ENCODE peak calls at places on chromosomes 7 and 10, in eight cellular contexts. F, N, E, X, Q, R, Y and U are unnamed samples.

GRCh38 chr7:77570330-77571011 is 33.4 kb downstream of the PTPN12 start:
- DNase-seq in E (no peak), F (peak), X (peak), Y (peak), Q (no peak), R (no peak), N (peak), U (no peak)

GRCh38 chr10:112389147-112389822 is 15.4 kb downstream of the ACSL5 start:
- DNase-seq in F (peak), R (peak), E (no peak), N (peak), Y (no peak), Q (no peak), X (peak), U (peak)

GRCh38 chr7:44534501-44534900 is 6.6 kb downstream of the NPC1L1 start:
- DNase-seq in E (no peak), N (peak), Q (peak), X (peak), F (peak), Y (no peak), R (no peak), U (peak)

GRCh38 chr7:33186187-33186586 is 56.8 kb downstream of the BBS9 start:
- DNase-seq in Q (no peak), X (peak), F (no peak), N (peak), Y (no peak), E (no peak), R (no peak), U (peak)

GRCh38 chr7:25846722-25847121 is 305.3 kb upstream of the NFE2L3 start:
- DNase-seq in X (peak), N (no peak), R (peak), F (no peak), Y (peak), E (no peak), Q (no peak), U (peak)

GRCh38 chr7:94509264-94509878 is at the start of gene CASD1:
- DNase-seq in R (peak), N (peak), Y (no peak), E (no peak), F (peak), X (peak), Q (peak), U (peak)

GRCh38 chr10:117139581-117140524 is 1.8 kb upstream of the VAX1 start:
- DNase-seq in E (no peak), Y (no peak), N (peak), Q (no peak), R (no peak), F (no peak), X (no peak), U (no peak)

GRCh38 chr10:118585794-118586193 is 9.7 kb downstream of the PRLHR start:
- DNase-seq in E (no peak), X (no peak), Q (no peak), Y (no peak), N (no peak), F (no peak), R (no peak), U (no peak)

GRCh38 chr7:148334959-148335577 is 255.5 kb upstream of the C7orf33 start:
- DNase-seq in Q (peak), X (no peak), Y (peak), N (peak), F (no peak), R (no peak), E (no peak), U (no peak)

GRCh38 chr7:130489140-130489967 is 2.5 kb upstream of the MEST start:
- DNase-seq in N (no peak), Q (no peak), Y (peak), E (no peak), F (no peak), X (no peak), R (no peak), U (no peak)

GRCh38 chr7:44145419-44145968 is 4.4 kb upstream of the MYL7 start:
- DNase-seq in N (peak), Y (no peak), X (no peak), F (no peak), R (no peak), E (no peak), Q (peak), U (no peak)

GRCh38 chr10:3761111-3761686 is 23.8 kb downstream of the KLF6 start:
- DNase-seq in Y (no peak), F (no peak), N (no peak), X (no peak), R (no peak), Q (no peak), E (no peak), U (no peak)

GRCh38 chr7:140349172-140349771 is 49.1 kb downstream of the SLC37A3 start:
- DNase-seq in F (no peak), E (no peak), R (no peak), X (peak), Q (no peak), N (peak), Y (peak), U (no peak)

GRCh38 chr10:69087600-69088470 is at the start of gene SRGN:
- DNase-seq in F (no peak), Y (no peak), N (no peak), R (peak), E (peak), Q (no peak), X (peak), U (peak)

GRCh38 chr10:21399392-21400015 is 126.0 kb downstream of the SKIDA1 start:
- DNase-seq in R (no peak), Q (no peak), E (no peak), Y (peak), N (peak), F (peak), X (peak), U (no peak)

GRCh38 chr7:135662373-135663114 is at the start of gene STMP1:
- DNase-seq in N (peak), X (peak), F (peak), Y (peak), E (peak), Q (peak), R (peak), U (peak)

GRCh38 chr7:13077466-13077865 is 390.0 kb downstream of the ARL4A start:
- DNase-seq in X (peak), N (no peak), Y (peak), Q (no peak), F (no peak), R (no peak), E (no peak), U (no peak)

GRCh38 chr10:113059001-113059780 is 109.1 kb downstream of the TCF7L2 start:
- DNase-seq in X (peak), E (no peak), N (peak), R (no peak), Y (peak), Q (no peak), F (peak), U (peak)

GRCh38 chr10:103470755-103471653 is 8.0 kb downstream of the CALHM3 start:
- DNase-seq in R (no peak), Q (no peak), N (peak), E (peak), X (no peak), F (no peak), Y (no peak), U (peak)

GRCh38 chr7:20220824-20221547 is 3.8 kb upstream of the MACC1 start:
- DNase-seq in F (no peak), R (no peak), Y (peak), X (peak), N (no peak), Q (no peak), E (no peak), U (no peak)

GRCh38 chr10:117360994-117361667 is 14.1 kb downstream of the PDZD8 start:
- DNase-seq in X (peak), E (no peak), N (no peak), F (peak), R (no peak), Q (no peak), Y (no peak), U (no peak)

GRCh38 chr7:149845257-149845980 is 7.2 kb downstream of the ZNF862 start:
- DNase-seq in E (no peak), X (no peak), F (no peak), R (no peak), Y (no peak), N (no peak), Q (no peak), U (no peak)

GRCh38 chr10:112858990-112859520 is 91.0 kb upstream of the TCF7L2 start:
- DNase-seq in F (no peak), Y (no peak), Q (no peak), X (no peak), R (no peak), N (no peak), E (no peak), U (no peak)

GRCh38 chr7:47180268-47180826 is 401.6 kb downstream of the TNS3 start:
- DNase-seq in X (peak), N (peak), F (peak), R (peak), E (no peak), Q (peak), Y (peak), U (peak)

GRCh38 chr7:7848245-7848644 is 120.4 kb upstream of the GLCCI1 start:
- DNase-seq in N (no peak), X (no peak), F (no peak), Q (no peak), Y (no peak), R (no peak), E (no peak), U (no peak)

GRCh38 chr10:70404906-70405824 is 1.2 kb downstream of the EIF4EBP2 start:
- DNase-seq in N (peak), E (peak), F (peak), Y (peak), X (peak), Q (no peak), R (peak), U (peak)

GRCh38 chr10:24396396-24396795 is 187.5 kb downstream of the KIAA1217 start:
- DNase-seq in X (peak), N (peak), Y (no peak), F (no peak), Q (no peak), R (no peak), E (no peak), U (no peak)

GRCh38 chr10:133347636-133348517 is 704 bp downstream of the PRAP1 start:
- DNase-seq in E (no peak), Y (no peak), F (peak), Q (no peak), N (no peak), X (no peak), R (no peak), U (no peak)

GRCh38 chr7:38070718-38071117 is 107.3 kb upstream of the STARD3NL start:
- DNase-seq in Q (peak), X (peak), N (peak), F (no peak), Y (peak), E (no peak), R (no peak), U (no peak)

GRCh38 chr7:142776206-142776844 is 5.6 kb downstream of the PRSS2 start:
- DNase-seq in X (peak), F (no peak), Q (no peak), Y (peak), R (no peak), N (no peak), E (no peak), U (peak)

GRCh38 chr10:1141701-1142100 is 85.5 kb downstream of the WDR37 start:
- DNase-seq in R (no peak), F (no peak), E (no peak), N (no peak), Y (no peak), X (no peak), Q (no peak), U (no peak)

GRCh38 chr10:32244421-32245207 is 102.3 kb downstream of the EPC1 start:
- DNase-seq in F (no peak), N (no peak), Y (no peak), X (no peak), E (no peak), Q (no peak), R (no peak), U (no peak)

GRCh38 chr10:93656155-93656554 is 43.8 kb downstream of the PDE6C start:
- DNase-seq in Q (no peak), E (no peak), Y (no peak), F (no peak), X (peak), N (no peak), R (no peak), U (no peak)

GRCh38 chr7:142999793-143000192 is 27.1 kb downstream of the OR9A2 start:
- DNase-seq in F (no peak), X (no peak), E (no peak), N (no peak), Y (no peak), R (no peak), Q (no peak), U (no peak)

GRCh38 chr7:94530114-94530513 is 20.5 kb downstream of the CASD1 start:
- DNase-seq in N (no peak), X (no peak), Y (no peak), F (no peak), Q (no peak), E (no peak), R (no peak), U (no peak)

GRCh38 chr7:128741491-128741890 is 2.3 kb downstream of the CALU start:
- DNase-seq in Y (no peak), E (no peak), Q (no peak), N (no peak), X (peak), F (no peak), R (no peak), U (no peak)

GRCh38 chr10:107865691-107866090 is 701.2 kb upstream of the SORCS1 start:
- DNase-seq in F (no peak), R (no peak), N (peak), Q (no peak), E (no peak), Y (no peak), X (no peak), U (no peak)
- H3K4me3 ChIP-seq in F (no peak), R (no peak), N (no peak), Q (no peak), E (no peak), Y (no peak), X (no peak), U (no peak)

GRCh38 chr7:144428431-144428830 is 24.9 kb upstream of the NOBOX start:
- DNase-seq in Y (no peak), E (no peak), F (no peak), Q (no peak), X (no peak), N (no peak), R (no peak), U (no peak)
- H3K4me3 ChIP-seq in Y (no peak), E (no peak), F (no peak), Q (no peak), X (no peak), N (no peak), R (no peak), U (no peak)

GRCh38 chr10:129605266-129605985 is 138.4 kb downstream of the MGMT start:
- DNase-seq in X (no peak), E (no peak), R (no peak), N (no peak), Q (no peak), Y (no peak), F (no peak), U (no peak)
- H3K4me3 ChIP-seq in X (no peak), E (peak), R (no peak), N (no peak), Q (no peak), Y (no peak), F (no peak), U (no peak)

GRCh38 chr10:29948971-29949370 is 110.4 kb downstream of the JCAD start:
- DNase-seq in Q (no peak), N (no peak), Y (no peak), F (no peak), E (no peak), X (peak), R (no peak), U (peak)
- H3K4me3 ChIP-seq in Q (no peak), N (no peak), Y (no peak), F (no peak), E (no peak), X (peak), R (no peak), U (no peak)

GRCh38 chr10:121862042-121862441 is 65.8 kb downstream of the ATE1 start:
- DNase-seq in R (no peak), Y (no peak), E (no peak), N (no peak), X (no peak), Q (no peak), F (no peak), U (no peak)

GRCh38 chr10:121862624-121863023 is 65.2 kb downstream of the ATE1 start:
- DNase-seq in E (no peak), X (no peak), R (no peak), Q (no peak), N (peak), Y (no peak), F (no peak), U (no peak)

GRCh38 chr10:121864653-121865052 is 63.2 kb downstream of the ATE1 start:
- DNase-seq in Q (no peak), N (no peak), F (no peak), X (no peak), E (no peak), Y (no peak), R (no peak), U (no peak)

GRCh38 chr10:121864168-121864567 is 63.7 kb downstream of the ATE1 start:
- DNase-seq in Y (no peak), R (no peak), X (no peak), F (no peak), E (no peak), Q (no peak), N (no peak), U (no peak)

GRCh38 chr10:121860810-121861209 is 67.0 kb downstream of the ATE1 start:
- DNase-seq in R (no peak), Q (peak), F (no peak), X (no peak), Y (no peak), N (no peak), E (no peak), U (no peak)
- H3K4me3 ChIP-seq in R (no peak), Q (no peak), F (no peak), X (no peak), Y (no peak), N (no peak), E (no peak), U (no peak)

DNA sequence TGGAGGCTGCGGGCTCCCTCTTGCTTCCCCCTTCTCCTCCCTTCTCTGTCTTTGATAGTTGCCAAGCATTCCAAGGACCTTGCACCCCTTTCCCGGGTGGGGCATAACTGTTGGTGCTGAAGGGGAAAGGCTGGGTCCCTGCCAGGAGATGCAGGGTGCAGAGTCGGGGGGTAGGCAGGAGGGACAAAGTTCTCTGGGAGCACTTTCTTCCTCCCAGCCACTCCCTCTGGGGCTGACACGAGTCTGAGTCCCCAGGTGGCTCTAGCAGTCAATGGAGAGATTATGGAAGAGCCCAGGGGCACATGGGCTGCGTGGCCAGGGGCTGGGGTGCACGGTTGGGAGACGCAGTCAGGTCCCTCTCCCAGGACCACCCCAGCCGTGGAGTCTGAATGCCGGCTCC is 2.1 kb downstream of the CLDN15 start:
- DNase-seq in Y (no peak), F (no peak), N (no peak), Q (no peak), E (peak), R (no peak), X (no peak), U (no peak)
- H3K4me3 ChIP-seq in Y (no peak), F (no peak), N (no peak), Q (no peak), E (no peak), R (no peak), X (no peak), U (no peak)

DNA sequence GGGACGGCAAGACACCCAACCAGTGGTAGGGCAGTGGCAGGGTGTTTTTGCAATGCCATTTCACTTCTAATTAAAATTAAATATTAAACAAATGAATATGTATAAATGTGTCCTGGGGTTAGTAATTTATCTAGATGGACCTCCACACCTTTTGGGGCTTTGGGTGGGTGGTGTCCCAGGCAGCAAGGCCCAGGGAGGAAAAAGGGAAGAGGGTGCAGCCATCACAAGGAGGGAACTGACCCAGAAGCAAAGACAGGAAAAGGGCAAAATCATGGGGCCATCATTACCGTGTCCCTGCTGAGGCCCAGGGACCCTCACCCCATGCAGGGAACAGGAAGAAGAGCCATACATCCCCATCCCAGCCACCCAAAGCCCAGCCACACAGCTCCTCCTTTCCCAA is 204.6 kb downstream of the GRID1 start:
- DNase-seq in N (no peak), Y (no peak), F (no peak), R (no peak), E (peak), X (no peak), Q (no peak), U (no peak)
- H3K4me3 ChIP-seq in N (no peak), Y (no peak), F (no peak), R (no peak), E (no peak), X (no peak), Q (no peak), U (no peak)